ENCODE peak calls at places on chromosomes 13 and 19, in four cellular contexts. One of them, this sample, is unnamed.
A peak's percentile ranks its signal among the peaks of the same experiment; 100 is the strongest.

GRCh38 chr19:5138606-5139594 is 170.0 kb downstream of the KDM4B start:
- DNase-seq in H1: no peak
- DNase-seq in HepG2: no peak
- DNase-seq in K562: peak; percentile 47
- DNase-seq in this sample: no peak

GRCh38 chr19:2037676-2038255 is 13.3 kb downstream of the MKNK2 start:
- DNase-seq in HepG2: no peak
- DNase-seq in H1: no peak
- DNase-seq in K562: no peak
- DNase-seq in this sample: no peak

GRCh38 chr13:45479661-45480060 is 14.9 kb downstream of the COG3 start:
- DNase-seq in HepG2: no peak
- DNase-seq in H1: no peak
- DNase-seq in K562: no peak
- DNase-seq in this sample: no peak

GRCh38 chr19:47247308-47247990 is 8.9 kb upstream of the CCDC9 start:
- DNase-seq in K562: peak; percentile 93
- DNase-seq in H1: peak; percentile 92
- DNase-seq in HepG2: peak; percentile 56
- DNase-seq in this sample: no peak

GRCh38 chr13:107233541-107233940 is 665.6 kb upstream of the ARGLU1 start:
- DNase-seq in H1: no peak
- DNase-seq in K562: no peak
- DNase-seq in HepG2: no peak
- DNase-seq in this sample: no peak

GRCh38 chr13:83414393-83414792 is 467.9 kb downstream of the SLITRK1 start:
- DNase-seq in H1: no peak
- DNase-seq in K562: no peak
- DNase-seq in HepG2: no peak
- DNase-seq in this sample: no peak

GRCh38 chr19:41376241-41376997 is at the start of gene TMEM91:
- DNase-seq in HepG2: no peak
- DNase-seq in K562: no peak
- DNase-seq in H1: peak; percentile 85
- DNase-seq in this sample: no peak

GRCh38 chr19:28465317-28466086 is 747.4 kb downstream of the UQCRFS1 start:
- DNase-seq in K562: no peak
- DNase-seq in H1: no peak
- DNase-seq in HepG2: no peak
- DNase-seq in this sample: no peak

GRCh38 chr19:47168065-47168464 is 37.4 kb downstream of the SAE1 start:
- DNase-seq in HepG2: no peak
- DNase-seq in K562: no peak
- DNase-seq in H1: no peak
- DNase-seq in this sample: no peak

GRCh38 chr13:37681295-37682032 is 82.9 kb upstream of the POSTN start:
- DNase-seq in HepG2: no peak
- DNase-seq in H1: no peak
- DNase-seq in K562: no peak
- DNase-seq in this sample: no peak

GRCh38 chr13:73299787-73300186 is 241.0 kb downstream of the KLF5 start:
- DNase-seq in HepG2: no peak
- DNase-seq in H1: no peak
- DNase-seq in K562: no peak
- DNase-seq in this sample: no peak

GRCh38 chr19:38470788-38471480 is 37.4 kb downstream of the RYR1 start:
- DNase-seq in H1: no peak
- DNase-seq in K562: no peak
- DNase-seq in HepG2: no peak
- DNase-seq in this sample: no peak

GRCh38 chr19:2495651-2496316 is 19.9 kb downstream of the GADD45B start:
- DNase-seq in K562: no peak
- DNase-seq in H1: no peak
- DNase-seq in HepG2: no peak
- DNase-seq in this sample: no peak

GRCh38 chr13:68736961-68737360 is 1370.7 kb upstream of the ATXN8OS start:
- DNase-seq in K562: no peak
- DNase-seq in HepG2: no peak
- DNase-seq in H1: no peak
- DNase-seq in this sample: no peak

GRCh38 chr19:20038358-20039202 is 725 bp downstream of the ZNF682 start:
- DNase-seq in HepG2: no peak
- DNase-seq in H1: no peak
- DNase-seq in K562: no peak
- DNase-seq in this sample: no peak

GRCh38 chr19:49679832-49680472 is 2.9 kb downstream of the PRMT1 start:
- DNase-seq in H1: no peak
- DNase-seq in HepG2: no peak
- DNase-seq in K562: no peak
- DNase-seq in this sample: no peak

GRCh38 chr19:48390188-48391099 is 907 bp downstream of the KDELR1 start:
- DNase-seq in HepG2: peak; percentile 44
- DNase-seq in K562: peak; percentile 82
- DNase-seq in H1: peak; percentile 84
- DNase-seq in this sample: no peak

GRCh38 chr13:42422681-42423080 is 150.7 kb downstream of the AKAP11 start:
- DNase-seq in H1: no peak
- DNase-seq in K562: no peak
- DNase-seq in HepG2: no peak
- DNase-seq in this sample: no peak

GRCh38 chr19:56507446-56508281 is at the start of gene ZNF471:
- DNase-seq in H1: peak; percentile 88
- DNase-seq in K562: no peak
- DNase-seq in HepG2: no peak
- DNase-seq in this sample: no peak

GRCh38 chr19:4589579-4590410 is 30.3 kb upstream of the SEMA6B start:
- DNase-seq in H1: peak; percentile 57
- DNase-seq in HepG2: peak; percentile 65
- DNase-seq in K562: peak; percentile 77
- DNase-seq in this sample: no peak

GRCh38 chr19:55283548-55284393 is at the start of gene BRSK1:
- DNase-seq in H1: peak; percentile 86
- DNase-seq in HepG2: no peak
- DNase-seq in K562: peak; percentile 67
- DNase-seq in this sample: peak; percentile 26

GRCh38 chr13:62837895-62838294 is 1422.2 kb upstream of the PCDH20 start:
- DNase-seq in HepG2: no peak
- DNase-seq in K562: no peak
- DNase-seq in H1: no peak
- DNase-seq in this sample: no peak

GRCh38 chr19:12687496-12688196 is at the start of gene GNG14:
- DNase-seq in K562: no peak
- DNase-seq in H1: no peak
- DNase-seq in HepG2: no peak
- DNase-seq in this sample: no peak

GRCh38 chr19:16371540-16371986 is 46.9 kb downstream of the KLF2 start:
- DNase-seq in K562: peak; percentile 75
- DNase-seq in HepG2: no peak
- DNase-seq in H1: no peak
- DNase-seq in this sample: no peak
- TF ChIP-seq FOSL1 in K562: no peak
- TF ChIP-seq FOSL1 in HepG2: no peak
- TF ChIP-seq FOSL1 in H1: no peak
- TF ChIP-seq FOSL1 in this sample: no peak

GRCh38 chr19:15810335-15810734 is 5.1 kb downstream of the OR10H1 start:
- DNase-seq in K562: peak; percentile 48
- DNase-seq in HepG2: peak; percentile 24
- DNase-seq in H1: no peak
- DNase-seq in this sample: no peak
- TF ChIP-seq FOSL1 in K562: peak; percentile 54
- TF ChIP-seq FOSL1 in HepG2: no peak
- TF ChIP-seq FOSL1 in H1: no peak
- TF ChIP-seq FOSL1 in this sample: no peak

GRCh38 chr13:21837841-21838551 is 167.1 kb downstream of the FGF9 start:
- DNase-seq in K562: no peak
- DNase-seq in H1: no peak
- DNase-seq in HepG2: peak; percentile 96
- DNase-seq in this sample: no peak
- TF ChIP-seq FOSL1 in K562: no peak
- TF ChIP-seq FOSL1 in H1: no peak
- TF ChIP-seq FOSL1 in HepG2: no peak
- TF ChIP-seq FOSL1 in this sample: no peak

GRCh38 chr19:31354919-31355318 is 5.7 kb upstream of the TSHZ3 start:
- DNase-seq in HepG2: no peak
- DNase-seq in H1: peak; percentile 61
- DNase-seq in K562: no peak
- DNase-seq in this sample: no peak

GRCh38 chr19:31352782-31353651 is 3.8 kb upstream of the TSHZ3 start:
- DNase-seq in H1: peak; percentile 65
- DNase-seq in HepG2: no peak
- DNase-seq in K562: no peak
- DNase-seq in this sample: no peak

GRCh38 chr19:31355330-31356289 is 6.4 kb upstream of the TSHZ3 start:
- DNase-seq in HepG2: no peak
- DNase-seq in K562: no peak
- DNase-seq in H1: peak; percentile 54
- DNase-seq in this sample: no peak

GRCh38 chr19:31353826-31354225 is 4.6 kb upstream of the TSHZ3 start:
- DNase-seq in H1: peak; percentile 66
- DNase-seq in HepG2: no peak
- DNase-seq in K562: no peak
- DNase-seq in this sample: no peak

GRCh38 chr19:31354316-31354715 is 5.1 kb upstream of the TSHZ3 start:
- DNase-seq in H1: peak; percentile 66
- DNase-seq in HepG2: no peak
- DNase-seq in K562: no peak
- DNase-seq in this sample: no peak
- TF ChIP-seq FOSL1 in H1: no peak
- TF ChIP-seq FOSL1 in HepG2: no peak
- TF ChIP-seq FOSL1 in K562: no peak
- TF ChIP-seq FOSL1 in this sample: no peak